ENCODE peak calls at places on chromosomes 16 and 17, in seven cellular contexts. V, L, W, S, P, K and T are unnamed samples. For H3K4me1, the result is how much of the 10 kb centered on the place peaks cover.

GRCh38 chr17:5219536-5219935 is 15.1 kb downstream of the SCIMP start:
- DNase-seq in V (no peak), W (no peak), L (peak), K (peak), P (no peak), S (no peak), T (no peak)

GRCh38 chr16:87305505-87306391 is 11.4 kb downstream of the C16orf95 start:
- DNase-seq in V (peak), K (no peak), S (no peak), W (peak), L (peak), P (no peak), T (no peak)

GRCh38 chr17:44556114-44556853 is 1.0 kb upstream of the FZD2 start:
- DNase-seq in K (no peak), W (peak), S (peak), P (peak), L (peak), V (peak), T (peak)

GRCh38 chr17:64491034-64491860 is 5.6 kb downstream of the POLG2 start:
- DNase-seq in K (peak), W (peak), V (no peak), P (no peak), S (peak), L (peak), T (no peak)

GRCh38 chr17:67281736-67282135 is 36.7 kb upstream of the HELZ start:
- DNase-seq in W (no peak), L (peak), V (no peak), K (peak), P (no peak), S (no peak), T (no peak)

GRCh38 chr16:11319529-11320146 is 25.6 kb upstream of the RMI2 start:
- DNase-seq in V (no peak), S (no peak), K (no peak), L (no peak), P (no peak), W (no peak), T (no peak)

GRCh38 chr17:51154176-51154575 is 817 bp downstream of the NME1 start:
- DNase-seq in V (no peak), W (peak), K (no peak), P (no peak), S (peak), L (peak), T (no peak)

GRCh38 chr17:33200587-33200986 is 92.5 kb downstream of the ASIC2 start:
- DNase-seq in P (no peak), K (no peak), S (peak), W (no peak), L (peak), V (peak), T (no peak)

GRCh38 chr17:6915620-6916019 is 80.2 kb upstream of the ALOX12 start:
- DNase-seq in S (no peak), P (no peak), L (no peak), K (no peak), W (no peak), V (no peak), T (no peak)

GRCh38 chr17:77488531-77489238 is 347.9 kb downstream of the SEC14L1 start:
- DNase-seq in K (no peak), L (no peak), W (no peak), P (no peak), S (peak), V (no peak), T (no peak)

GRCh38 chr16:88759245-88759975 is 25.6 kb downstream of the PIEZO1 start:
- DNase-seq in K (no peak), S (peak), V (peak), W (peak), L (peak), P (no peak), T (no peak)

GRCh38 chr16:70589998-70590471 is 56.3 kb upstream of the IL34 start:
- DNase-seq in S (peak), K (no peak), P (no peak), L (no peak), W (peak), V (no peak), T (no peak)

GRCh38 chr16:84041881-84042280 is 714 bp downstream of the SLC38A8 start:
- DNase-seq in V (no peak), K (no peak), P (no peak), L (no peak), S (no peak), W (no peak), T (no peak)

GRCh38 chr17:48231995-48232729 is 124.6 kb downstream of the SNX11 start:
- DNase-seq in W (no peak), S (no peak), P (no peak), L (no peak), V (no peak), K (no peak), T (no peak)

GRCh38 chr16:55039511-55039910 is 108.8 kb downstream of the IRX5 start:
- DNase-seq in L (no peak), P (no peak), S (no peak), W (no peak), K (no peak), V (no peak), T (no peak)

GRCh38 chr17:45740553-45741330 is 43.4 kb upstream of the CRHR1 start:
- DNase-seq in S (peak), W (peak), L (peak), K (no peak), V (peak), P (peak), T (peak)

GRCh38 chr16:14193316-14193871 is 122.3 kb downstream of the MRTFB start:
- DNase-seq in P (no peak), W (no peak), V (no peak), S (no peak), K (no peak), L (no peak), T (no peak)

GRCh38 chr17:71237903-71238538 is 882.8 kb upstream of the SOX9 start:
- DNase-seq in W (peak), L (peak), V (no peak), P (no peak), S (peak), K (no peak), T (no peak)

DNA sequence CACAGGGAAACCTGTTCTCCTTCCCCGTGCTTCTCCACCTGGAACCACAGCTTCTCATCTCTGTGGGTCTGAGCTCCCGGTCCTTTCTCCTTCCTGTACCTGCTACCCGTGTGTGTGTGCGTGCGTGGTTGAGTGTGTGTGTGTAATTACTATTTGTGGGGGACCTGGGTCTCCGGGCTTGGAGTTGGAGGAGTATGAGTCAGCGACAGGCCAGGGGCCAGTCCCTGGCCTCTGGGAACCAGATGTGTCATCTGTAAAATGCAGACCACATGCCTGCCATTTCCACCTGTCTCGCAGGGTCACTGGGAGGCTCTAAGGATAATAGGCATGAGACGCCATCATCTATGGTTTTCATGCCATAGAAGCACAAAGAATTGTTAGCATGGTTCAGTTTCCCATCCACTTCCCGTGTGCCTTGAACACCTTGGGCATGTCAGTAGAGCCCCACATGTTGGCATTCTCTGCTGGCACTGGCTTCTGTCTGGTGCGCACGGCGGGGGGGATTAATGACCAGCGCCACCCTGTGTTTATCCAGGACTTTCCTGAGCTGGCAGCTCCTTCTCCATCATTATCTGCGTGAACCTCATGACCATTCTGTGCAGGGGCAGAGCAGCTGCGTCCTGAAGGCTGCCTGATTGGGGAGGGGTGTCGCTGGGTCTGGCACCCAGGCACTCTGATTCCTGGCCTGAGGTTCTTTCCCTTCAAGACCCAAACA is 1.5 kb downstream of the ZNF205 start:
- DNase-seq in L (no peak), K (peak), V (no peak), W (peak), S (peak), P (no peak), T (no peak)
- H2BK5ac ChIP-seq in L (no peak), K (no peak), V (no peak), W (no peak), S (no peak), P (no peak), T (no peak)

DNA sequence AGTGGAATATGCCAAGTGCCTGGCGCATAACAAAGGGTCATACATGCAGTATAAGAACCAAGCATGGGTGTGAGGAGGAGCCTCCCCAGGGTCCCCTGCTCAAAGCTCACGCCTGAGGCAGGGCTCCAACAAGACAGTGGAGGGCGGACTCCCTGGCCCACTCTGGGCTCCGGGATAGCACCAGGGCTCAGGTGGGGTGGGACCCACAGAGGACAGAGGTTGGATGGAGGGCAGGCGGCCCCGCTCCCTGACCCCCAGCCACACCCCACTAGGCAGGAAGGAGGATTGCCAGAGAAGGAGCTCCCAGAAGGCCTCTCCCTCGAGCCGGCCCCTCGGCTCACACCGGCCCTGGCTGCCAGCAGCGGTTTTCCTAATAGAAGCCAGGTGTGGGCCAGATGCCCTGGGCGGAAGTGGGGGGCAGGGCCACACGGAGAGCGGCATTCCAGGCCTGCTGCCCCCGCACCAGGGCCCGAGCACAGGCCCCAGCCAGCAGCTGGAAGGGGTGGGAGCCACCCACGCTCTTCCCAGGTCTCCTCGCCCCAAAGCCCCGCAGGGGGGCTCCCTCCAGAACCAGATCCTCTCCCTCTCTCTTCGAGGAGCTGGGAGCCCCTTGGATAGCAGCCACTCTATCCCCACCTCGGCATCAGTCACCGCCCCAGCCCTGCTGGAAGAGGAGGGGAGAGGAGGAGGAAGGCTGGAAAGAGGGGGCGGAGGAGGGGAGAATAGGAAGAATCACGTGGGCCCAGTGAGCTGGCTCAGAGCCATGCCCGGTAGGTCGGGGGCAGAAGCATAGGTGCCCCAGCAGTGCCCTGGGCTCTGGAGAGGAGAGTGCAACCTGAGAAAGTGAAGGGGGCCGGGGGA is 21.0 kb downstream of the VASN start:
- DNase-seq in L (peak), S (peak), V (peak), W (no peak), K (peak), P (peak), T (no peak)
- H3K4me2 ChIP-seq in L (no peak), S (no peak), V (peak), W (peak), K (peak), P (peak), T (peak)

DNA sequence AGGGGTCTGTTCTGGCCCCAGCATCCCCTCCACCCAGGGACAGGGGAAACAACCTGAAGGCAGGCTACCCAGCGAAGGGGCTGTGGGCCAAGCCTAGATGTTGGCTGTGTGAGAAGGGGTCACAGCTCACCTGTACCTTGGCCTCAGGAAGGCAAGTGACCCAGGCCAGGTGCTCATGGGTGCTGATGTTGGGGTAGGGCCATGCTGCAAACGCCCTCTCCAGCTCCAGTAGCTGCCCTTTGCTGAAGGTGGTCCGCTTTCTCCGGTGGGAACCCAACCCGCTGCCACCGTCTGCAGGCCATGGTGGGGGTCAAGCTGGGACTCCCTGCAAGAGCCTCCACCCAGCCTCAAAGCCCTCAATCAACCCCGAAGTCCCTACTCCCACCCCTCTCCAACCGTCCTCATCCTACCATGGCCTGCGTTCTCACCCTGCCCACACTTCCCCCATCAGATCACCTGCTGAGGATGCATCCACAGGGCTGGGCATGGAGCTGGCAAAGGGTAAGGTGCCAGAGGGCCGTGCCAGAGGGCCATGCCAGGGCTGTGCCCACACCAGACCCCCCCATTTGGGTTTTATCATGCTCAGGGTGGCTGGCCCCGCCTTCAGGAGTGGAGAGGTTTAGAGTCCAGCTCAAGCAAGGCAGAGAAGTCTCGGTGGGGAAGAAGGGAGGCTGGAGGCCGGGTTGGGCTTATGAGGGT is at the start of gene SEBOX:
- DNase-seq in L (no peak), P (no peak), W (no peak), K (no peak), S (no peak), V (no peak), T (no peak)
- H3K4me1 ChIP-seq in L (under half), P (under half), W (under half), K (under half), S (under half), V (under half), T (under half)

GRCh38 chr17:27600471-27600870 is 30.5 kb upstream of the LGALS9 start:
- DNase-seq in W (no peak), S (no peak), P (no peak), L (no peak), K (peak), V (no peak), T (no peak)
- H2BK5ac ChIP-seq in W (no peak), S (no peak), P (no peak), L (no peak), K (no peak), V (no peak), T (no peak)

DNA sequence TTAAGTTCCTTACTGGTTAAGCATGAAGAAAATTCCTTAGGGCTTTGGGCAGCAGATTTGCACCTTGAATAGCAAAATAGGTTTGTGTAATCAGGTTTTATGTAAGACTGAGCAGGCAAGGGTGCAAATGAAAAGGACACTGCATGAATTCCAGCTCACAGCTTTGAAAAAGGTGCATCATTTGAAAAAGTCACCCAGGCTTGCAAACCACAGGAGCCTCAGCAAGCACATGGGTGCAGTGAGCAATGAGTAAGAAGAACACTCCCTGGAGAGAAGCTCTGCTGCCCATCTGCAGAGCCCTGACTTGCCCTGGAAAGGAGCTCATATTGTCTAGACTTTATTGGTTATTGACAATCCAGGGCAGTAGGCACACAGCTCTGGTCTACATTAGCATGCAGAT is 165.6 kb upstream of the KCNJ16 start:
- DNase-seq in W (no peak), L (no peak), S (no peak), V (no peak), K (no peak), P (no peak), T (no peak)
- H3K4me2 ChIP-seq in W (no peak), L (no peak), S (no peak), V (no peak), K (no peak), P (no peak), T (no peak)

DNA sequence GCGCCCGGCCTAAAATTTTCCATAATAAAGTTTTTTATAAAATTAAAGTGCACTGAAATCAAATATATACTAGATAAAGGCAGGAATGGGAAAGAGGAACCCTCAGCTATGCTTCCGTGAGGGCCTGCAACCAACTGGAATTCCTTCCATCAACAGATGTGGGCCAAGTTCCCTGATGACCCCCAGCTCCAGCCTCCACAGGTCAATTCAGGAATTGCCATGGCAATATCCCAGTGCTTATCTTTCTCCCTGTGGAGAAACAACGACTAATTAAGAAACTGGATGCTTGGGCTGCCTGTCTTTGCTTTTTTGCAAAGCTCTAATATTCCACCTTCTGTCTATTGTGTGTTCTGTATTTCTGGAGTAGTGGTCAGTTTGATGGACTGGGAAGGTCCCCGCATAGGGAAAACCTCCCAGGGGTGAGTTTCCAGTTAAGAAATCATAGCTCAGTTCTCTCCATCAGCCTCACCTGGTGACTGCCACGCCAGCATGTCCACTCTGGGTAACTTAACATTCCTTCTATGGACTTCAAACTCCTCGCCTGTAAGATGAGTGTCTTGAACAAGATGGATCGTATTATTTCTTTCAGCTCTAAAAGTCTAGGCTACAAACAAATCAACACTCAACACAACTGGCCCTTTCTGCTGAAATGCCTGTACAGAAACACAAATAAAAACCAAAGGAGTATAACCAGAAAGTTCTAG is 67.9 kb downstream of the CREBBP start:
- DNase-seq in S (no peak), V (no peak), L (peak), K (peak), P (no peak), W (no peak), T (no peak)
- H3K4me1 ChIP-seq in S (under half), V (under half), L (under half), K (under half), P (under half), W (under half), T (under half)

GRCh38 chr16:24917891-24918290 is 72.1 kb downstream of the SLC5A11 start:
- DNase-seq in K (no peak), L (no peak), V (no peak), W (no peak), S (no peak), P (no peak), T (no peak)
- H2BK5ac ChIP-seq in K (no peak), L (no peak), V (no peak), W (no peak), S (no peak), P (no peak), T (no peak)

GRCh38 chr16:85991425-85991824 is 92.5 kb downstream of the IRF8 start:
- DNase-seq in K (no peak), L (no peak), S (no peak), V (no peak), P (no peak), W (no peak), T (no peak)

GRCh38 chr16:85989376-85989775 is 90.4 kb downstream of the IRF8 start:
- DNase-seq in V (no peak), W (no peak), P (no peak), L (no peak), K (no peak), S (no peak), T (no peak)

GRCh38 chr16:85989863-85990643 is 91.1 kb downstream of the IRF8 start:
- DNase-seq in S (no peak), L (no peak), W (no peak), K (no peak), V (no peak), P (no peak), T (no peak)

GRCh38 chr16:85991856-85992255 is 92.9 kb downstream of the IRF8 start:
- DNase-seq in P (no peak), V (no peak), W (no peak), L (no peak), S (no peak), K (no peak), T (no peak)

GRCh38 chr16:85990861-85991301 is 91.9 kb downstream of the IRF8 start:
- DNase-seq in P (no peak), V (no peak), K (no peak), L (no peak), S (no peak), W (no peak), T (no peak)
- H3K4me2 ChIP-seq in P (no peak), V (no peak), K (no peak), L (no peak), S (no peak), W (no peak), T (no peak)

GRCh38 chr17:40610359-40610758 is 37.3 kb downstream of the SMARCE1 start:
- DNase-seq in L (no peak), K (no peak), S (no peak), V (no peak), W (no peak), P (no peak), T (no peak)
- H3K4me1 ChIP-seq in L (under half), K (under half), S (under half), V (under half), W (under half), P (under half), T (under half)